ENCODE peak calls at places on chromosomes 7 and 10, in ten cellular contexts. V, S, Z, R, T, F, X, I, N and J are unnamed samples.

GRCh38 chr7:25553005-25553404 is 324.7 kb upstream of the NPVF start:
- DNase-seq in V (no peak), S (no peak), Z (no peak), R (no peak), T (no peak), F (no peak), X (no peak), I (no peak), N (no peak), J (no peak)

GRCh38 chr7:1704326-1705241 is 34.5 kb downstream of the ELFN1 start:
- DNase-seq in V (no peak), S (no peak), Z (no peak), R (no peak), T (no peak), F (no peak), X (no peak), I (no peak), N (no peak), J (no peak)

GRCh38 chr10:484925-485661 is 204.4 kb downstream of the DIP2C start:
- DNase-seq in V (peak), S (no peak), Z (no peak), R (peak), T (no peak), F (no peak), X (no peak), I (no peak), N (no peak), J (no peak)

GRCh38 chr7:100342761-100343160 is 15.2 kb upstream of the PILRB start:
- DNase-seq in V (no peak), S (no peak), Z (no peak), R (no peak), T (no peak), F (no peak), X (no peak), I (no peak), N (no peak), J (no peak)

GRCh38 chr7:38311329-38311937 is 38.0 kb upstream of the TARP start:
- DNase-seq in V (no peak), S (no peak), Z (no peak), R (no peak), T (no peak), F (peak), X (peak), I (no peak), N (no peak), J (no peak)

GRCh38 chr7:150737265-150738055 is at the start of gene GIMAP5:
- DNase-seq in V (no peak), S (no peak), Z (no peak), R (no peak), T (peak), F (no peak), X (no peak), I (no peak), N (no peak), J (no peak)

GRCh38 chr7:157434231-157434630 is 97.4 kb downstream of the DNAJB6 start:
- DNase-seq in V (no peak), S (no peak), Z (no peak), R (no peak), T (no peak), F (no peak), X (no peak), I (no peak), N (no peak), J (no peak)

GRCh38 chr10:124646483-124647352 is 97.5 kb downstream of the FAM53B start:
- DNase-seq in V (no peak), S (peak), Z (peak), R (peak), T (peak), F (peak), X (peak), I (peak), N (peak), J (no peak)

GRCh38 chr7:154451480-154452457 is 399.6 kb downstream of the DPP6 start:
- DNase-seq in V (no peak), S (no peak), Z (no peak), R (no peak), T (no peak), F (no peak), X (no peak), I (no peak), N (no peak), J (peak)

GRCh38 chr7:32179567-32179966 is 109.4 kb upstream of the PDE1C start:
- DNase-seq in V (peak), S (no peak), Z (peak), R (no peak), T (no peak), F (no peak), X (no peak), I (peak), N (no peak), J (no peak)

GRCh38 chr10:61475449-61475873 is 22.3 kb upstream of the TMEM26 start:
- DNase-seq in V (peak), S (peak), Z (peak), R (no peak), T (no peak), F (no peak), X (peak), I (peak), N (no peak), J (no peak)

GRCh38 chr7:137316643-137317042 is 26.9 kb downstream of the PTN start:
- DNase-seq in V (no peak), S (no peak), Z (no peak), R (no peak), T (no peak), F (no peak), X (no peak), I (no peak), N (no peak), J (no peak)

GRCh38 chr10:133394801-133395221 is 854 bp downstream of the MTG1 start:
- DNase-seq in V (no peak), S (no peak), Z (no peak), R (no peak), T (no peak), F (no peak), X (peak), I (no peak), N (no peak), J (peak)

DNA sequence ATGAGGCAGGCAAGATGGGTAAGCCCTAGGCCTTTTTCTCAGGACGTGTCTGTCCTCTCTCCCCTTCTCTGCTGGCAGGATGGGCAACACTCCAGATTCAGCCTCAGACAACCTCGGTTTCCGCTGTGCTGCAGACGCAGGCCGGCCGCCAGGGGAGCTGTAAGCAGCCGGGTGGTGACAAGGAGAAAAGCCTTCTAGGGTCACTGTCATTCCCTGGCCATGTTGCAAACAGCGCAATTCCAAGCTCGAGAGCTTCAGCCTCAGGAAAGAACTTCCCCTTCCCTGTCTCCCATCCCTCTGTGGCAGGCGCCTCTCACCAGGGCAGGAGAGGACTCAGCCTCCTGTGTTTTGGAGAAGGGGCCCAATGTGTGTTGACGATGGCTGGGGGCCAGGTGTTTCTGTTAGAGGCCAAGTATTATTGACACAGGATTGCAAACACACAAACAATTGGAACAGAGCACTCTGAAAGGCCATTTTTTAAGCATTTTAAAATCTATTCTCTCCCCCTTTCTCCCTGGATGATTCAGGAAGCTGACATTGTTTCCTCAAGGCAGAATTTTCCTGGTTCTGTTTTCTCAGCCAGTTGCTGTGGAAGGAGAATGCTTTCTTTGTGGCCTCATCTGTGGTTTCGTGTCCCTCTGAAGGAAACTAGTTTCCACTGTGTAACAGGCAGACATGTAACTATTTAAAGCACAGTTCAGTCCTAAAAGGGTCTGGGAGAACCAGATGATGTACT is 13.1 kb downstream of the PHKG1 start:
- DNase-seq in V (peak), S (peak), Z (peak), R (peak), T (peak), F (peak), X (no peak), I (peak), N (no peak), J (peak)
- TF ChIP-seq CTCF in V (peak), S (peak), Z (peak), R (peak), T (peak), F (peak), X (no peak), I (peak), N (peak), J (peak)

GRCh38 chr7:57165285-57165899 is 33.2 kb upstream of the ZNF479 start:
- DNase-seq in V (no peak), S (no peak), Z (no peak), R (no peak), T (no peak), F (no peak), X (no peak), I (no peak), N (no peak), J (no peak)
- H3K4me3 ChIP-seq in V (no peak), S (no peak), Z (no peak), R (no peak), T (no peak), F (no peak), X (no peak), I (no peak), N (no peak), J (no peak)

GRCh38 chr10:72812798-72813430 is 80.6 kb upstream of the OIT3 start:
- DNase-seq in V (peak), S (peak), Z (peak), R (no peak), T (no peak), F (no peak), X (no peak), I (peak), N (no peak), J (no peak)

GRCh38 chr10:72808001-72808400 is 85.5 kb upstream of the OIT3 start:
- DNase-seq in V (no peak), S (no peak), Z (no peak), R (no peak), T (no peak), F (no peak), X (no peak), I (no peak), N (no peak), J (no peak)

GRCh38 chr10:72812415-72812797 is 81.1 kb upstream of the OIT3 start:
- DNase-seq in V (no peak), S (no peak), Z (no peak), R (no peak), T (no peak), F (no peak), X (no peak), I (no peak), N (no peak), J (no peak)

GRCh38 chr10:72809033-72809432 is 84.5 kb upstream of the OIT3 start:
- DNase-seq in V (no peak), S (peak), Z (no peak), R (no peak), T (no peak), F (no peak), X (no peak), I (peak), N (no peak), J (no peak)

GRCh38 chr10:72810976-72811375 is 82.6 kb upstream of the OIT3 start:
- DNase-seq in V (peak), S (no peak), Z (no peak), R (no peak), T (no peak), F (no peak), X (no peak), I (no peak), N (no peak), J (no peak)
- TF ChIP-seq CTCF in V (no peak), S (no peak), Z (no peak), R (no peak), T (no peak), F (no peak), X (no peak), I (no peak), N (no peak), J (no peak)

GRCh38 chr10:13271552-13272163 is 28.2 kb downstream of the PHYH start:
- DNase-seq in V (peak), S (peak), Z (peak), R (peak), T (peak), F (peak), X (peak), I (peak), N (no peak), J (peak)
- H3K4me3 ChIP-seq in V (no peak), S (peak), Z (no peak), R (no peak), T (no peak), F (no peak), X (no peak), I (peak), N (no peak), J (no peak)

GRCh38 chr10:73827346-73828089 is 16.1 kb upstream of the NDST2 start:
- DNase-seq in V (peak), S (no peak), Z (no peak), R (no peak), T (no peak), F (no peak), X (no peak), I (no peak), N (no peak), J (no peak)
- TF ChIP-seq CTCF in V (peak), S (no peak), Z (no peak), R (no peak), T (no peak), F (no peak), X (no peak), I (no peak), N (no peak), J (no peak)

DNA sequence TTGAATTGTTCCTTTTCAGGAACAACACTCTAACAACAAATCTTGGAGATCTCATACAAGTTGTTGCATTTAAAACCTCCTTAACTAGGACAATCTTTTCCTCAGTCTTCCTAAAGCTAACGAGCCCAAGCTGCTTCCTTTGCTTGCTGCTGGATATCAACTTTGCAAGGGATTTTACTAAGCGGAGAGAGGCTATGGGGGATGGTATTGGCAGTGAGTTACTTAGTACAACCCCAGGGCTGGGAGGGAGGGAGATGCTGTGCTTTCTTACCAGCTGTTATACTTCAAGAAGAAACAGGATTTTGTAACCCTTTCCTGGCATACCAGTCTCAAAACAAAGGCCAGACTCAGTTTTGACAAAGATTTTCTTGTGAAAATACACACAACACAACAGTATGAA is 19.5 kb upstream of the COL1A2 start:
- DNase-seq in V (no peak), S (peak), Z (peak), R (peak), T (peak), F (no peak), X (no peak), I (peak), N (peak), J (no peak)
- H3K4me3 ChIP-seq in V (no peak), S (peak), Z (peak), R (no peak), T (peak), F (no peak), X (no peak), I (peak), N (peak), J (no peak)

GRCh38 chr10:3231951-3232730 is 59.6 kb upstream of the PITRM1 start:
- DNase-seq in V (no peak), S (peak), Z (peak), R (no peak), T (no peak), F (no peak), X (no peak), I (peak), N (no peak), J (no peak)
- TF ChIP-seq CTCF in V (no peak), S (peak), Z (peak), R (no peak), T (no peak), F (no peak), X (no peak), I (peak), N (peak), J (no peak)

GRCh38 chr10:68107651-68108449 is 1.4 kb upstream of the MYPN start:
- DNase-seq in V (no peak), S (no peak), Z (no peak), R (no peak), T (no peak), F (no peak), X (no peak), I (no peak), N (no peak), J (no peak)
- H3K4me3 ChIP-seq in V (peak), S (no peak), Z (no peak), R (no peak), T (no peak), F (no peak), X (no peak), I (no peak), N (no peak), J (no peak)

GRCh38 chr7:41311301-41311700 is 391.6 kb downstream of the INHBA start:
- DNase-seq in V (no peak), S (no peak), Z (no peak), R (no peak), T (no peak), F (no peak), X (no peak), I (no peak), N (no peak), J (no peak)
- TF ChIP-seq CTCF in V (no peak), S (no peak), Z (no peak), R (no peak), T (no peak), F (no peak), X (no peak), I (no peak), N (no peak), J (no peak)